ENCODE peak calls at places on chromosomes 5 and 9, in nine cellular contexts. P is sigmoid colon; W is ovary; D is left lung; J is CD8-positive, alpha-beta T cell; N is foreskin keratinocyte; L is A549; R is heart right ventricle; Y is fibroblast of lung. S is an unnamed sample.

GRCh38 chr9:33140406-33141360 is 26.5 kb downstream of the B4GALT1 start:
- DNase-seq in D (peak), J (no peak), W (no peak), Y (no peak), P (peak), L (no peak), R (no peak), N (no peak), S (no peak)

GRCh38 chr5:100827481-100827889 is 75.6 kb downstream of the ST8SIA4 start:
- DNase-seq in Y (peak), W (no peak), P (no peak), R (no peak), L (no peak), N (peak), D (no peak), J (no peak), S (peak)

GRCh38 chr9:135888766-135889394 is 18.5 kb downstream of the CAMSAP1 start:
- DNase-seq in W (no peak), P (no peak), J (no peak), Y (no peak), L (no peak), D (no peak), R (no peak), N (no peak), S (peak)

GRCh38 chr9:93572636-93573035 is 3.7 kb upstream of the PHF2 start:
- DNase-seq in Y (no peak), J (no peak), P (no peak), N (no peak), R (no peak), L (no peak), W (no peak), D (no peak), S (no peak)

GRCh38 chr5:59620535-59621212 is 272.9 kb downstream of the PDE4D start:
- DNase-seq in Y (peak), J (no peak), P (no peak), W (no peak), D (no peak), L (no peak), N (no peak), R (no peak), S (no peak)

GRCh38 chr9:34375901-34376595 is 650 bp downstream of the MYORG start:
- DNase-seq in L (peak), N (no peak), Y (peak), D (peak), W (no peak), R (peak), J (peak), P (peak), S (peak)

GRCh38 chr5:175343292-175343691 is 100.7 kb downstream of the DRD1 start:
- DNase-seq in N (peak), R (no peak), L (no peak), Y (peak), J (no peak), D (no peak), P (no peak), W (no peak), S (peak)

GRCh38 chr5:36298546-36298945 is 3.2 kb downstream of the RANBP3L start:
- DNase-seq in D (no peak), J (no peak), N (no peak), R (no peak), L (no peak), W (no peak), P (no peak), Y (peak), S (no peak)

GRCh38 chr9:20980713-20981481 is 50.5 kb downstream of the HACD4 start:
- DNase-seq in R (no peak), W (peak), P (no peak), N (peak), L (no peak), Y (peak), J (no peak), D (no peak), S (no peak)

GRCh38 chr5:132429451-132430440 is 60.2 kb downstream of the SLC22A5 start:
- DNase-seq in W (no peak), R (no peak), Y (no peak), P (no peak), N (no peak), L (no peak), J (no peak), D (no peak), S (no peak)

GRCh38 chr9:114629563-114630090 is 18.5 kb downstream of the TMEM268 start:
- DNase-seq in P (no peak), D (no peak), N (no peak), J (no peak), L (no peak), R (no peak), Y (no peak), W (no peak), S (no peak)

GRCh38 chr5:98179791-98180755 is 593.4 kb upstream of the RGMB start:
- DNase-seq in P (no peak), N (peak), R (no peak), J (no peak), D (no peak), W (no peak), L (no peak), Y (peak), S (no peak)

GRCh38 chr5:150613991-150614650 is 26.3 kb upstream of the SYNPO start:
- DNase-seq in Y (no peak), D (no peak), J (no peak), N (no peak), L (no peak), P (no peak), W (no peak), R (no peak), S (no peak)

GRCh38 chr5:147551677-147552076 is 41.8 kb upstream of the DPYSL3 start:
- DNase-seq in Y (peak), P (no peak), N (no peak), W (no peak), R (no peak), J (no peak), D (no peak), L (no peak), S (no peak)

GRCh38 chr5:125413861-125414260 is 667.4 kb upstream of the ZNF608 start:
- DNase-seq in Y (no peak), R (no peak), P (no peak), J (no peak), N (no peak), L (no peak), D (no peak), W (no peak), S (no peak)

GRCh38 chr5:149456597-149457392 is 77.7 kb upstream of the IL17B start:
- DNase-seq in N (no peak), L (no peak), Y (no peak), R (no peak), D (no peak), P (no peak), J (no peak), W (no peak), S (no peak)

GRCh38 chr5:172451771-172452197 is 2.5 kb downstream of the SH3PXD2B start:
- DNase-seq in P (peak), W (no peak), Y (peak), D (no peak), N (peak), L (no peak), J (no peak), R (no peak), S (peak)

GRCh38 chr9:113911850-113912249 is 35.7 kb downstream of the ZNF618 start:
- DNase-seq in P (no peak), W (no peak), Y (no peak), R (no peak), L (no peak), D (no peak), N (no peak), J (no peak), S (no peak)

GRCh38 chr9:131433302-131433854 is 39.5 kb downstream of the PRRC2B start:
- DNase-seq in R (no peak), L (no peak), D (no peak), Y (no peak), P (peak), J (no peak), W (no peak), N (no peak), S (no peak)

GRCh38 chr9:132977626-132978450 is 656 bp upstream of the GFI1B start:
- DNase-seq in R (peak), P (no peak), D (peak), W (no peak), Y (peak), J (peak), L (peak), N (no peak), S (peak)

GRCh38 chr9:35935755-35936509 is 22.0 kb downstream of the OR2S2 start:
- DNase-seq in N (no peak), J (no peak), W (no peak), R (no peak), Y (peak), D (no peak), P (no peak), L (no peak), S (peak)

GRCh38 chr5:53397141-53397794 is 83.2 kb upstream of the FST start:
- DNase-seq in P (no peak), D (no peak), J (no peak), Y (no peak), W (no peak), L (no peak), N (no peak), R (no peak), S (no peak)

GRCh38 chr9:120729796-120730195 is 15.5 kb upstream of the MEGF9 start:
- DNase-seq in D (no peak), L (no peak), P (no peak), Y (no peak), W (no peak), R (no peak), J (no peak), N (no peak), S (no peak)

GRCh38 chr5:177335043-177335700 is 16.3 kb downstream of the LMAN2 start:
- DNase-seq in R (peak), L (no peak), Y (no peak), W (no peak), D (no peak), J (no peak), N (no peak), P (no peak), S (no peak)

GRCh38 chr5:61311836-61312808 is 19.9 kb upstream of the ZSWIM6 start:
- DNase-seq in N (peak), R (no peak), Y (peak), J (no peak), D (no peak), P (no peak), W (no peak), L (no peak), S (peak)

GRCh38 chr9:94443039-94443722 is 111.7 kb upstream of the PCAT7 start:
- DNase-seq in Y (no peak), P (no peak), D (no peak), R (no peak), W (no peak), L (no peak), N (no peak), J (no peak), S (peak)

GRCh38 chr9:136210276-136210675 is 5.3 kb upstream of the LHX3 start:
- DNase-seq in W (no peak), D (no peak), J (no peak), N (no peak), Y (no peak), L (no peak), R (no peak), P (no peak), S (no peak)

GRCh38 chr9:110133059-110133458 is 74.9 kb downstream of the C9orf152 start:
- DNase-seq in W (no peak), R (no peak), Y (no peak), J (no peak), N (no peak), P (no peak), L (no peak), D (no peak), S (no peak)

GRCh38 chr9:133956520-133957076 is 35.5 kb downstream of the VAV2 start:
- DNase-seq in D (no peak), R (no peak), J (no peak), P (no peak), N (no peak), W (no peak), L (no peak), Y (peak), S (no peak)

GRCh38 chr9:95796029-95796428 is 79.5 kb upstream of the ERCC6L2 start:
- DNase-seq in P (no peak), Y (no peak), L (no peak), R (no peak), J (no peak), W (no peak), D (no peak), N (no peak), S (no peak)

GRCh38 chr5:59597690-59598546 is 295.6 kb downstream of the PDE4D start:
- DNase-seq in R (no peak), J (no peak), Y (no peak), D (no peak), N (no peak), L (no peak), W (no peak), P (no peak), S (no peak)

GRCh38 chr5:132987531-132988408 is 24.3 kb upstream of the AFF4 start:
- DNase-seq in D (no peak), L (no peak), N (no peak), J (no peak), Y (no peak), P (no peak), W (no peak), R (no peak), S (no peak)

GRCh38 chr9:118318770-118319443 is 614.7 kb downstream of the TLR4 start:
- DNase-seq in J (no peak), W (no peak), P (no peak), R (peak), Y (peak), D (no peak), N (no peak), L (peak), S (peak)

GRCh38 chr5:109167586-109167985 is 242.2 kb downstream of the PJA2 start:
- DNase-seq in W (no peak), D (no peak), P (no peak), J (no peak), R (no peak), Y (no peak), L (no peak), N (no peak), S (no peak)

GRCh38 chr9:11821541-11821940 is 871.6 kb upstream of the TYRP1 start:
- DNase-seq in L (no peak), J (no peak), P (no peak), W (no peak), D (no peak), R (no peak), N (no peak), Y (no peak), S (no peak)

GRCh38 chr5:1156033-1156753 is 44.3 kb upstream of the SLC12A7 start:
- DNase-seq in N (no peak), Y (no peak), R (no peak), L (no peak), J (no peak), W (no peak), D (no peak), P (no peak), S (no peak)

GRCh38 chr9:14210428-14210827 is 103.5 kb downstream of the NFIB start:
- DNase-seq in P (no peak), L (no peak), R (no peak), N (no peak), Y (no peak), W (no peak), D (no peak), J (no peak), S (no peak)

GRCh38 chr9:133944746-133945135 is 47.4 kb downstream of the VAV2 start:
- DNase-seq in L (no peak), W (no peak), Y (peak), D (no peak), R (no peak), P (no peak), N (peak), J (peak), S (peak)

DNA sequence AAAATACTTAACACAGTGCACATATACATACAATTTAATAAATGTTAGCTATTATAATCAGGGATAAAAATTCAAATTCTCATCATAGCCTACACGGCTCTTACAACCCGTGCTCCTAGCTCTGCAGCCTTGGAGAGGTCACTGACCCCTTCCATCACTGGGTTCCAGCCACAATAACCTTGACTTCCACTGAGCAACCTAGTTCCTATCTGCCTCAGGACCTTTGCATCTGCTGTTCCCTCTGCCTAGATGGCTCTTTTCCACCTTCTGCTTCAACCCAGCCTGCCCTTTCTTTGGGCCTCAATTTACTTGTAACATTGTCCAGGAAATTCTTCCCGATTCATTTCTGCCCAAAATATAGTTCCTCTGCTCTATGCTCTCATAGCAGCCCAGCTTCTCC is 8.9 kb upstream of the DELE1 start:
- DNase-seq in L (no peak), R (no peak), D (no peak), N (no peak), W (no peak), P (no peak), Y (no peak), J (no peak), S (no peak)
- TF ChIP-seq CTCF in L (no peak), R (no peak), D (no peak), N (no peak), W (no peak), P (no peak), Y (no peak), J (no peak), S (no peak)

GRCh38 chr9:116475201-116475600 is 211.9 kb upstream of the TRIM32 start:
- DNase-seq in D (no peak), L (no peak), R (no peak), N (no peak), Y (peak), J (no peak), W (no peak), P (no peak), S (no peak)

GRCh38 chr9:116469128-116469527 is 218.0 kb upstream of the TRIM32 start:
- DNase-seq in P (no peak), N (no peak), Y (no peak), L (no peak), D (no peak), W (no peak), J (no peak), R (no peak), S (no peak)

GRCh38 chr9:116468369-116468768 is 218.7 kb upstream of the TRIM32 start:
- DNase-seq in Y (no peak), R (no peak), J (no peak), N (no peak), P (no peak), W (no peak), L (no peak), D (no peak), S (no peak)

GRCh38 chr9:116471093-116471906 is 215.8 kb upstream of the TRIM32 start:
- DNase-seq in Y (peak), W (peak), P (no peak), L (no peak), D (no peak), N (no peak), R (peak), J (no peak), S (no peak)

DNA sequence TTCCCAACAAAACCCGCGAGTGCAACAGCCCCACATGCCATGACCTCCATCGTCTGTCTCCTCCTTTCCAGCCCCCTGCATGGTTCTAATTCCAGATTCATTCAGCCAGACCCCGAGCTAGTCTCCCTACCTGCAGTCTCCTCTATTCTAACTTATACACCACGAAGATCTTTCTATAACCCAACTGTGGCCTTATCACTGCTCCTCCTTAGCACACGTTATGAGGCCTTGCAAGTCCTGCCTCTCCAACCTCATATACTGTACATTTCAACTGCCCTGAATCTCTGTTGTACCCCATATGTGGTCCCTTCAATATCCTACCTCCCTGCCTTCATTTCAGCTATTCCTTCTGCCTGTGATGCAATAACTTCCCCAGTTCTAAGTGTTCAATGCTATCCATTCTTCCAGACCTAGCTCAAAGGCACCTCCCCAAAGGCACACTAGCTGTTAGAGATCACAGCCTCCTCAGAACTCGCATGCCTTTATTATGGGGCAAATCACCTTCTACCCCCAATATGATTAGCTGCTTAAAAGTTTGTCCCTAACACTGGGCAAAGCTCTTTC is 215.1 kb upstream of the TRIM32 start:
- DNase-seq in J (no peak), D (no peak), P (no peak), Y (no peak), N (no peak), W (no peak), L (no peak), R (no peak), S (no peak)
- H3K27ac ChIP-seq in J (no peak), D (no peak), P (no peak), Y (no peak), N (no peak), W (peak), L (no peak), R (peak), S (no peak)

GRCh38 chr5:179132586-179133355 is 72.6 kb downstream of the ZNF354C start:
- DNase-seq in Y (no peak), P (peak), D (no peak), J (no peak), L (no peak), N (no peak), R (no peak), W (no peak), S (no peak)
- TF ChIP-seq CTCF in Y (no peak), P (no peak), D (no peak), J (no peak), L (no peak), N (no peak), R (no peak), W (no peak), S (no peak)

DNA sequence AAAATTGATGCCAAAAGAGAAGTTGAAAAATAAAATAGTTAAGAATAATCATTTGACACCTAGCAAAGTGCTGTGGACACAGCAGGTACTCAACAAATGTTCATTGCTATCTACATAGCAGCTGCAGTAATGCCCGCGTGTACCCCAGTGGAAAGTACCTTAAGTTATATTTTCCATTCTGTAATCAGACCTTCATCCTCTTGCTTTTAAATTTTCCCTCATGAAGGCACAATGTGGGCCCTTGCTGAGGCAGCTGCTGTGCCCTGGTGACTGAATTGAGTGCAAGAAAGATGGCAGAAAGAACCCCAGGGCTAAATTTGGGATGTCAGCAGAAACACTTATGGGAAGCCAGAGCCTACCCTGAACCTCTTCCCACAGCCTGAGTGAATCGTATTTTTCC is 65.9 kb downstream of the CYFIP2 start:
- DNase-seq in Y (no peak), J (no peak), L (no peak), R (no peak), P (no peak), W (no peak), D (no peak), N (no peak), S (no peak)
- H3K27ac ChIP-seq in Y (no peak), J (no peak), L (no peak), R (no peak), P (no peak), W (no peak), D (no peak), N (no peak), S (no peak)

GRCh38 chr9:137575725-137576411 is 2.9 kb downstream of the DPH7 start:
- DNase-seq in L (no peak), P (no peak), W (no peak), D (no peak), Y (no peak), R (no peak), N (no peak), J (no peak), S (no peak)
- TF ChIP-seq CTCF in L (no peak), P (no peak), W (no peak), D (no peak), Y (no peak), R (no peak), N (peak), J (no peak), S (no peak)

GRCh38 chr9:2127486-2127885 is 112.3 kb downstream of the SMARCA2 start:
- DNase-seq in Y (peak), L (no peak), J (no peak), R (no peak), P (no peak), D (no peak), W (no peak), N (no peak), S (no peak)
- H3K27ac ChIP-seq in Y (no peak), L (no peak), J (no peak), R (peak), P (peak), D (peak), W (peak), N (no peak), S (no peak)